ENCODE peak calls at places on chromosomes 1 and 21, in four cellular contexts. Z is upper lobe of left lung, H is A549, Q is stomach. Y is an unnamed sample.

GRCh38 chr1:58749646-58750045 is 34.2 kb downstream of the JUN start:
- DNase-seq in H (no peak), Z (no peak), Q (no peak), Y (no peak)

GRCh38 chr1:38859561-38860463 is at the start of gene RRAGC:
- DNase-seq in Z (peak), H (peak), Q (peak), Y (peak)

GRCh38 chr1:25744140-25744581 is 55.8 kb upstream of the SELENON start:
- DNase-seq in Q (peak), Z (no peak), H (peak), Y (peak)

GRCh38 chr1:225897595-225898514 is 8.9 kb upstream of the LEFTY1 start:
- DNase-seq in H (no peak), Z (no peak), Q (no peak), Y (no peak)

GRCh38 chr1:2412395-2412772 is at the start of gene PEX10:
- DNase-seq in Q (peak), Z (peak), H (peak), Y (peak)

GRCh38 chr1:203077367-203077766 is 8.4 kb downstream of the MYOG start:
- DNase-seq in Z (no peak), H (no peak), Q (no peak), Y (no peak)

GRCh38 chr1:84407524-84408318 is 9.4 kb downstream of the DNASE2B start:
- DNase-seq in Q (no peak), H (no peak), Z (no peak), Y (no peak)

GRCh38 chr1:89540406-89540970 is 15.9 kb downstream of the LRRC8B start:
- DNase-seq in Z (no peak), Q (no peak), H (no peak), Y (no peak)

GRCh38 chr1:110829955-110830553 is 42.9 kb upstream of the CD53 start:
- DNase-seq in H (peak), Z (no peak), Q (no peak), Y (no peak)

GRCh38 chr1:51750218-51750617 is 128.3 kb downstream of the NRDC start:
- DNase-seq in H (no peak), Q (no peak), Z (no peak), Y (no peak)

GRCh38 chr21:15659768-15660423 is 69.9 kb upstream of the USP25 start:
- DNase-seq in Z (no peak), Q (no peak), H (peak), Y (no peak)

GRCh38 chr1:64133036-64133435 is 70.4 kb upstream of the UBE2U start:
- DNase-seq in Q (no peak), H (peak), Z (no peak), Y (no peak)

GRCh38 chr1:24301395-24302175 is 17.6 kb upstream of the GRHL3 start:
- DNase-seq in H (no peak), Q (no peak), Z (no peak), Y (no peak)

GRCh38 chr21:31447477-31447876 is 103.4 kb upstream of the TIAM1 start:
- DNase-seq in Z (no peak), H (no peak), Q (no peak), Y (no peak)

GRCh38 chr1:159868766-159869165 is 6.3 kb upstream of the VSIG8 start:
- DNase-seq in H (no peak), Q (no peak), Z (no peak), Y (no peak)

GRCh38 chr21:24939288-24939687 is 668.0 kb downstream of the MRPL39 start:
- DNase-seq in H (no peak), Z (no peak), Q (peak), Y (no peak)

GRCh38 chr1:240385985-240386978 is 225.7 kb downstream of the GREM2 start:
- DNase-seq in Q (no peak), Z (no peak), H (peak), Y (no peak)

GRCh38 chr1:15506831-15507230 is 17.2 kb downstream of the CASP9 start:
- DNase-seq in Z (no peak), H (no peak), Q (no peak), Y (no peak)

GRCh38 chr1:66464802-66465201 is 69.2 kb upstream of the SGIP1 start:
- DNase-seq in H (peak), Q (no peak), Z (no peak), Y (no peak)

GRCh38 chr1:40710581-40711315 is 19.2 kb downstream of the NFYC start:
- DNase-seq in Z (no peak), Q (no peak), H (no peak), Y (no peak)

GRCh38 chr1:201357211-201357610 is 20.3 kb downstream of the TNNT2 start:
- DNase-seq in Q (no peak), H (no peak), Z (no peak), Y (no peak)

GRCh38 chr1:147109041-147109440 is 63.2 kb downstream of the PRKAB2 start:
- DNase-seq in Z (no peak), Q (no peak), H (no peak), Y (no peak)

GRCh38 chr1:197486948-197487347 is 218.9 kb downstream of the CRB1 start:
- DNase-seq in H (no peak), Q (no peak), Z (no peak), Y (no peak)

GRCh38 chr1:236095705-236096500 is 31.0 kb upstream of the NID1 start:
- DNase-seq in Z (no peak), Q (no peak), H (no peak), Y (no peak)

GRCh38 chr1:236089046-236089773 is 24.3 kb upstream of the NID1 start:
- DNase-seq in Z (no peak), H (peak), Q (no peak), Y (no peak)

GRCh38 chr1:236090741-236091147 is 25.9 kb upstream of the NID1 start:
- DNase-seq in Z (no peak), H (no peak), Q (no peak), Y (no peak)

GRCh38 chr1:236091933-236092318 is 27.0 kb upstream of the NID1 start:
- DNase-seq in H (no peak), Q (no peak), Z (no peak), Y (no peak)

DNA sequence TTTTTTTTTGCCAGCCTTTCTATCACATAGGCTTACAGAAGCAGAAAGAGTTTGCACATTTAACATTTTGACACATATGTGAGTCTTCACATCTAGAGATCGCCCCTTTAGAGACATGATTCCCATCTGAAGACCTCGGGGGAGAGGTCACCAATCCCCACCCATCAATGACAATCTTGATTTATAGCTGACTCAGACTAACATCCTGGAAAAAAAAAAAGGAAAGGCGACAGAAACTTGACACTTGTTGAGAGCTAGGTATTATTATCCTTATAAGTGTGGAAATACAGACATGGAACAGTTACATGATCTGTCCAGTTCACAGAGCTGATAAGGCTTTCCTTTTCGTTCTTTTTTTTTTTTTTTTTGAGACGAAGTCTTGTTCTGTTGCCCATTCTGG is 28.0 kb upstream of the NID1 start:
- DNase-seq in H (no peak), Z (no peak), Q (no peak), Y (no peak)
- TF ChIP-seq EP300 in H (no peak), Z (no peak), Q (no peak), Y (no peak)

DNA sequence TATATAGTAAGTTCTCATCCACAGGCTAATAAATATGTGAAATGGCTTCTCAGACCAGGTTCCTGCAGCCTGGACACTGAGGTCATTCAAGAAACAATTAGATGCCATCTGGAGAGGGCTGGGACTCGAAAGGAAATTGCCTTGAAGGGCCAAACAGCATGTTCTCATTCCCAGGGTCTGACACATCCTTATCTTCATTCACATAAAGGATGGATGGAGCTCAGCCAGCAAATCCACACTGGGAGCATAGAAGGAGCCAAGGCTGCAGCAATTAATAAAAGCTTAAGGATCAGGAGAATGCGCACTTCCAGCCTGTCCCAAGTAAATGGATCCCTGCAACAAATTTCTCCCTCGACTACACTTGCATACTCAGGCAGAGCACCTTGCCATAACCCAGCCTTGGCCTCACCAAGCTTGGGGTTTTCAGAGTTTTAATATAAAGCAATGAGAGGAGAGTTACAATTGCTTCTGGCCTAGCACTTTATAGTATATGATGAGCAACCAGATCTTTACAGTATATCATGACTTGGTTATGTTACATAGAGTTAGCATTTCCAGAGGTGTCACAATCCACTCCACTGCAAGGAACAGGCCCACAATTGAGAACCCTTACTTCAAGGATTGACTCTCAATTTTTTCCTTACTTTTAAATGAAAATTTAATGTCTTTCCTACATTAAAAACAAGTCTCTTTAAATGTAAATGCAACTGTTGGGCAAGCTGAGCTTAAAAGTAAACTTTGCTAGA is 55.9 kb downstream of the BCAR3 start:
- DNase-seq in Z (no peak), H (no peak), Q (no peak), Y (no peak)
- TF ChIP-seq EP300 in Z (no peak), H (no peak), Q (no peak), Y (no peak)

DNA sequence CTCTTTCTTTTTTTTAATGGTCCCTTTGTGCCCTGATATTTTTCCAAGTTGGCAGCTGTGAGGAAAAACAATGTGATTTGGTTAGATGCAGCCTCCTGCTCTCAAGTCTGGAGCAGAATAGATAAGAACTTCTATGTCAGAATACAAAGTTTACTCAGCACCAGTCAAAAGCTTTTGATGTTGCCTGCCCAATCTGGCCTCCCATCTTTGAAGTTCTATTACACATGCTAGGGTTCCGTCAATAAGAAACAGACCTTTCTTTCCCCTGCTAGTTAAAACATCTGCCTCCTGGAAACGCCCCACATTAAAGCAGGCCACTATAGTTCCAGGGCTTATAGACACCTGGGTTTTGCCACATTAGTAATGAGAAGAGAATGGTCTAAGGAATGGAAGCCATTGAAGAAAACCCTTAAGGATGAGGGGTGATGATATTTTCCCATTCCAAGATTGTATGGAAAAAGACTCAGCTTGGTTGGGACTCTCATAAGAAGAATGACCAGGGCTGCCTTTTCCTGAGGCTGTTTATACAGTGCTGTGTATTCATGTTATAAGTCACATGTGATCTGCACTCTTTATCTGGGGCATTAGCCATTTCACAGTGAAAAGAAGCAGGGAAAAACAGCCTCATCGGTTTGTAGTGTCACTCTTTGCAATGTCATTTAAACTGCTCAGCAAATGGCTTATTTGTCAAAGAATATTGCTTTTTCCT is 414.7 kb upstream of the PROX1 start:
- DNase-seq in Q (no peak), Z (no peak), H (no peak), Y (no peak)
- TF ChIP-seq EP300 in Q (no peak), Z (no peak), H (no peak), Y (no peak)

DNA sequence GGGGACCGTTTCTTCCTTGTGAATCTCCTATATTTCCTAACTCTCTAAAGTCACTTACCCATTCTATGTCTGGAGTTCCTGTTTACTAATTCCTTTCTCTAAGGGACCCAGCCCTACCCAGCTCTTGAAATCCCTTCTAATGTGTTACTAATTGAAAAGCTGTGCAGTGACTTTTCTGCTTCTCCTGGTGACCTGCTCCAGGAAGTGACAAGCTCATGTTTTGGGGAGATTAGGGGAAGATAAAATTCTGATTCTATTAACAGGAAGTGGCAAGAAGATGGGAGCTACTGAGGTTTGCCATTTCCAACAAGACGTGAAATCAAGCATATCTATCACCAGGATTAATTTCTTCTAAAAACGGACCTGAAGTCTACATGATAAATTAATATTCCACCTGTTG is 4.1 kb upstream of the SAMSN1 start:
- DNase-seq in Q (no peak), Z (no peak), H (no peak), Y (no peak)
- TF ChIP-seq EP300 in Q (no peak), Z (no peak), H (no peak), Y (no peak)

GRCh38 chr1:235083589-235084323 is 44.9 kb downstream of the TOMM20 start:
- DNase-seq in Q (peak), Z (peak), H (peak), Y (peak)
- TF ChIP-seq EP300 in Q (peak), Z (no peak), H (no peak), Y (no peak)

DNA sequence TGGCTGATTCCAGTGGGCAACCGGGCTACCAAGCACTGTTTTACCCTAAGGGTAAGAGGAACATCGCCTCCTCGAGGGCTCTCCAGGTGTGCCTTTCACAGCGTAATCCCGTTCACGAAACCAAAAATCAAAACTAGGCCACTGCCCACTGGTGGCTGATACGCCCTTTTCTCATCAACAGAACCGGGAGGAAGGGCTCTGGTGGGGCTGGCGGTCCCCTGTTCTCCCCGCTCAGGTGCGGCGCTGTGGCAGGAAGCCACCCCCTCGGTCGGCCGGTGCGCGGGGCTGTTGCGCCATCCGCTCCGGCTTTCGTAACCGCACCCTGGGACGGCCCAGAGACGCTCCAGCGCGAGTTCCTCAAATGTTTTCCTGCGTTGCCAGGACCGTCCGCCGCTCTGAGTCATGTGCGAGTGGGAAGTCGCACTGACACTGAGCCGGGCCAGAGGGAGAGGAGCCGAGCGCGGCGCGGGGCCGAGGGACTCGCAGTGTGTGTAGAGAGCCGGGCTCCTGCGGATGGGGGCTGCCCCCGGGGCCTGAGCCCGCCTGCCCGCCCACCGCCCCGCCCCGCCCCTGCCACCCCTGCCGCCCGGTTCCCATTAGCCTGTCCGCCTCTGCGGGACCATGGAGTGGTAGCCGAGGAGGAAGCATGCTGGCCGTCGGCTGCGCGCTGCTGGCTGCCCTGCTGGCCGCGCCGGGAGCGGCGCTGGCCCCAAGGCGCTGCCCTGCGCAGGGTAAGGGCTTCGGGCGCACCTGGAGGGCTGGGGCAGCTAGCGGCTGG is at the start of gene IL6R:
- DNase-seq in Z (peak), H (peak), Q (peak), Y (peak)
- TF ChIP-seq EP300 in Z (no peak), H (no peak), Q (peak), Y (peak)

Y was measured in ovary.